ENCODE peak calls at places on chromosomes 3 and 15, in six cellular contexts. R is GM03348, S is neuronal stem cell, J is HuH-7, B is omental fat pad, Y is neural crest cell. K is an unnamed sample.

GRCh38 chr15:63254991-63255390 is 22.4 kb upstream of the APH1B start:
- DNase-seq in R (no peak), S (no peak), J (no peak), B (no peak), Y (no peak), K (no peak)

GRCh38 chr15:27249046-27249722 is 278.2 kb downstream of the GABRG3 start:
- DNase-seq in R (no peak), S (no peak), J (no peak), B (no peak), Y (no peak), K (no peak)

GRCh38 chr3:17355591-17355990 is 386.8 kb downstream of the TBC1D5 start:
- DNase-seq in R (peak), S (no peak), J (no peak), B (no peak), Y (no peak), K (no peak)

GRCh38 chr15:74392402-74392876 is 25.0 kb upstream of the CYP11A1 start:
- DNase-seq in R (peak), S (no peak), J (no peak), B (no peak), Y (no peak), K (no peak)

GRCh38 chr3:14891135-14892132 is 55.9 kb upstream of the NR2C2 start:
- DNase-seq in R (no peak), S (no peak), J (no peak), B (no peak), Y (no peak), K (no peak)

GRCh38 chr3:171187706-171188290 is 161.3 kb upstream of the SLC2A2 start:
- DNase-seq in R (peak), S (peak), J (peak), B (no peak), Y (peak), K (no peak)

GRCh38 chr3:170536712-170537111 is 49.2 kb downstream of the SLC7A14 start:
- DNase-seq in R (no peak), S (no peak), J (no peak), B (no peak), Y (no peak), K (no peak)

GRCh38 chr15:78422571-78423340 is 15.3 kb upstream of the IREB2 start:
- DNase-seq in R (peak), S (peak), J (peak), B (peak), Y (peak), K (no peak)

GRCh38 chr3:65871305-65872141 is 167.2 kb downstream of the MAGI1 start:
- DNase-seq in R (no peak), S (no peak), J (no peak), B (no peak), Y (no peak), K (peak)

GRCh38 chr3:16249336-16249735 is 15.4 kb downstream of the DPH3 start:
- DNase-seq in R (peak), S (peak), J (peak), B (no peak), Y (peak), K (no peak)

GRCh38 chr15:33910741-33911140 is 57.6 kb upstream of the CHRM5 start:
- DNase-seq in R (peak), S (no peak), J (no peak), B (no peak), Y (no peak), K (no peak)

GRCh38 chr3:64902991-64903390 is 215.2 kb upstream of the ADAMTS9 start:
- DNase-seq in R (peak), S (no peak), J (no peak), B (no peak), Y (no peak), K (peak)

GRCh38 chr15:31266712-31267111 is 59.9 kb upstream of the KLF13 start:
- DNase-seq in R (no peak), S (no peak), J (no peak), B (no peak), Y (no peak), K (peak)

GRCh38 chr3:175346573-175347356 is 487.6 kb downstream of the NAALADL2 start:
- DNase-seq in R (peak), S (no peak), J (no peak), B (no peak), Y (no peak), K (no peak)

K was measured in esophagus muscularis mucosa.